ENCODE peak calls at places on chromosome 6, in ten cellular contexts. One of them, this sample, is unnamed.

GRCh38 chr6:127864701-127865100 is 36.2 kb downstream of the THEMIS start:
- DNase-seq in left ventricle myocardium inferior: no peak
- DNase-seq in BJ: no peak
- DNase-seq in CD8-positive, alpha-beta T cell: no peak
- DNase-seq in AG09309: no peak
- DNase-seq in ovary: no peak
- DNase-seq in heart left ventricle: no peak
- DNase-seq in prostate gland: no peak
- DNase-seq in fibroblast of lung: no peak
- DNase-seq in kidney: no peak
- DNase-seq in this sample: no peak

GRCh38 chr6:7073810-7074525 is 33.8 kb upstream of the RREB1 start:
- DNase-seq in left ventricle myocardium inferior: no peak
- DNase-seq in BJ: no peak
- DNase-seq in CD8-positive, alpha-beta T cell: peak; percentile 38
- DNase-seq in AG09309: no peak
- DNase-seq in ovary: no peak
- DNase-seq in heart left ventricle: peak; percentile 43
- DNase-seq in prostate gland: no peak
- DNase-seq in fibroblast of lung: no peak
- DNase-seq in kidney: no peak
- DNase-seq in this sample: no peak

GRCh38 chr6:39289490-39289889 is 24.7 kb downstream of the KCNK17 start:
- DNase-seq in left ventricle myocardium inferior: no peak
- DNase-seq in BJ: no peak
- DNase-seq in CD8-positive, alpha-beta T cell: no peak
- DNase-seq in AG09309: no peak
- DNase-seq in ovary: no peak
- DNase-seq in heart left ventricle: no peak
- DNase-seq in prostate gland: no peak
- DNase-seq in fibroblast of lung: no peak
- DNase-seq in kidney: no peak
- DNase-seq in this sample: no peak

GRCh38 chr6:92989656-92990055 is 429.7 kb downstream of the EPHA7 start:
- DNase-seq in left ventricle myocardium inferior: no peak
- DNase-seq in BJ: no peak
- DNase-seq in CD8-positive, alpha-beta T cell: no peak
- DNase-seq in AG09309: no peak
- DNase-seq in ovary: no peak
- DNase-seq in heart left ventricle: no peak
- DNase-seq in prostate gland: no peak
- DNase-seq in fibroblast of lung: peak; percentile 27
- DNase-seq in kidney: no peak
- DNase-seq in this sample: no peak

GRCh38 chr6:34437644-34437970 is 11.7 kb upstream of the RPS10 start:
- DNase-seq in left ventricle myocardium inferior: no peak
- DNase-seq in BJ: no peak
- DNase-seq in CD8-positive, alpha-beta T cell: no peak
- DNase-seq in AG09309: no peak
- DNase-seq in ovary: no peak
- DNase-seq in heart left ventricle: no peak
- DNase-seq in prostate gland: no peak
- DNase-seq in fibroblast of lung: no peak
- DNase-seq in kidney: no peak
- DNase-seq in this sample: no peak

GRCh38 chr6:48084201-48084600 is 26.8 kb downstream of the PTCHD4 start:
- DNase-seq in left ventricle myocardium inferior: no peak
- DNase-seq in BJ: no peak
- DNase-seq in CD8-positive, alpha-beta T cell: no peak
- DNase-seq in AG09309: no peak
- DNase-seq in ovary: no peak
- DNase-seq in heart left ventricle: no peak
- DNase-seq in prostate gland: no peak
- DNase-seq in fibroblast of lung: no peak
- DNase-seq in kidney: no peak
- DNase-seq in this sample: no peak

GRCh38 chr6:14059791-14060436 is 57.7 kb upstream of the CD83 start:
- DNase-seq in left ventricle myocardium inferior: peak; percentile 41
- DNase-seq in BJ: no peak
- DNase-seq in CD8-positive, alpha-beta T cell: no peak
- DNase-seq in AG09309: no peak
- DNase-seq in ovary: no peak
- DNase-seq in heart left ventricle: peak; percentile 64
- DNase-seq in prostate gland: peak; percentile 46
- DNase-seq in fibroblast of lung: peak; percentile 41
- DNase-seq in kidney: peak; percentile 73
- DNase-seq in this sample: peak; percentile 83

GRCh38 chr6:111920581-111920980 is 47.3 kb upstream of the FYN start:
- DNase-seq in left ventricle myocardium inferior: no peak
- DNase-seq in BJ: no peak
- DNase-seq in CD8-positive, alpha-beta T cell: no peak
- DNase-seq in AG09309: no peak
- DNase-seq in ovary: no peak
- DNase-seq in heart left ventricle: no peak
- DNase-seq in prostate gland: no peak
- DNase-seq in fibroblast of lung: no peak
- DNase-seq in kidney: no peak
- DNase-seq in this sample: no peak

GRCh38 chr6:156686429-156686939 is 90.7 kb upstream of the ARID1B start:
- DNase-seq in left ventricle myocardium inferior: no peak
- DNase-seq in BJ: no peak
- DNase-seq in CD8-positive, alpha-beta T cell: peak; percentile 26
- DNase-seq in AG09309: no peak
- DNase-seq in ovary: no peak
- DNase-seq in heart left ventricle: peak; percentile 54
- DNase-seq in prostate gland: peak; percentile 48
- DNase-seq in fibroblast of lung: peak; percentile 60
- DNase-seq in kidney: no peak
- DNase-seq in this sample: peak; percentile 58

GRCh38 chr6:45718901-45719300 is 296.8 kb downstream of the CLIC5 start:
- DNase-seq in left ventricle myocardium inferior: no peak
- DNase-seq in BJ: no peak
- DNase-seq in CD8-positive, alpha-beta T cell: no peak
- DNase-seq in AG09309: no peak
- DNase-seq in ovary: no peak
- DNase-seq in heart left ventricle: no peak
- DNase-seq in prostate gland: no peak
- DNase-seq in fibroblast of lung: peak; percentile 75
- DNase-seq in kidney: no peak
- DNase-seq in this sample: no peak

GRCh38 chr6:39964094-39964493 is 29.8 kb upstream of the MOCS1 start:
- DNase-seq in left ventricle myocardium inferior: no peak
- DNase-seq in BJ: no peak
- DNase-seq in CD8-positive, alpha-beta T cell: no peak
- DNase-seq in AG09309: no peak
- DNase-seq in ovary: no peak
- DNase-seq in heart left ventricle: no peak
- DNase-seq in prostate gland: no peak
- DNase-seq in fibroblast of lung: no peak
- DNase-seq in kidney: no peak
- DNase-seq in this sample: no peak

DNA sequence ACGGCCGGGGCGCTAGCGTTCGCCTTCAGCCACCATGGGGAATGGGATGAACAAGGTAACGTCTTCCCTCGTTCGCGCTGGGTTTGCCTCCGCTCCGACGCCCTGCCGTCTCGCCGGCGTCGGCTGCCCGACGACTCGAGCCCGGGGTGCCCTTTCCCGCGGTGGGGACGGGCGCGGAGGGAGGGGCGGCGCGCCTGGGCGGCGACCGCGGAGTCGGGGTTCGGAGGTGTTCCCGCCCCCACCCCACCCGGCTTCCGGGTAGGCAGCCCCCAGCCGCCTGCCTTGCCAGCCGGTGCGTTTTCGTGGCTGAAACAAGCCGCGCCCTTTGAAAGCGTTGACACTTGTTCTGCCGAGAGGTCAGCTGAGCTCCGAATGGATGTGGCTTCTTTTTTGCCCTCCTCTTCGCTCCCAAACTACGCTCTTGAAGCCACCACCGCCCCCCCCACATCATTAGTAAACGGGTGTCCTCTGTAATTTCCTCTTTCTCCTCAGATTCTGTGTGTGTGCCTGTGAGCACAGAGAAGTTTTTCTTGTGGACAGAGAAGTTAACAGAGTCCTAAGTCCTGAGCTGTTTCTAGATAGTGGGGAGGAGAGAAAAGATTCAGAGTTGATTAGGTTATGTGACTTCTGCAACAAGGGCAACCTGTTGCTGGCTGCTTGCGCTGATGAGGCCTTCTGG is 358 bp downstream of the DUSP22 start:
- DNase-seq in left ventricle myocardium inferior: peak; percentile 75
- DNase-seq in BJ: no peak
- DNase-seq in CD8-positive, alpha-beta T cell: peak; percentile 75
- DNase-seq in AG09309: no peak
- DNase-seq in ovary: peak; percentile 72
- DNase-seq in heart left ventricle: peak; percentile 78
- DNase-seq in prostate gland: peak; percentile 61
- DNase-seq in fibroblast of lung: peak; percentile 44
- DNase-seq in kidney: peak; percentile 94
- DNase-seq in this sample: peak; percentile 55
- TF ChIP-seq CTCF in left ventricle myocardium inferior: no peak
- TF ChIP-seq CTCF in BJ: no peak
- TF ChIP-seq CTCF in CD8-positive, alpha-beta T cell: no peak
- TF ChIP-seq CTCF in AG09309: no peak
- TF ChIP-seq CTCF in ovary: no peak
- TF ChIP-seq CTCF in heart left ventricle: no peak
- TF ChIP-seq CTCF in prostate gland: no peak
- TF ChIP-seq CTCF in fibroblast of lung: no peak
- TF ChIP-seq CTCF in kidney: no peak
- TF ChIP-seq CTCF in this sample: no peak

DNA sequence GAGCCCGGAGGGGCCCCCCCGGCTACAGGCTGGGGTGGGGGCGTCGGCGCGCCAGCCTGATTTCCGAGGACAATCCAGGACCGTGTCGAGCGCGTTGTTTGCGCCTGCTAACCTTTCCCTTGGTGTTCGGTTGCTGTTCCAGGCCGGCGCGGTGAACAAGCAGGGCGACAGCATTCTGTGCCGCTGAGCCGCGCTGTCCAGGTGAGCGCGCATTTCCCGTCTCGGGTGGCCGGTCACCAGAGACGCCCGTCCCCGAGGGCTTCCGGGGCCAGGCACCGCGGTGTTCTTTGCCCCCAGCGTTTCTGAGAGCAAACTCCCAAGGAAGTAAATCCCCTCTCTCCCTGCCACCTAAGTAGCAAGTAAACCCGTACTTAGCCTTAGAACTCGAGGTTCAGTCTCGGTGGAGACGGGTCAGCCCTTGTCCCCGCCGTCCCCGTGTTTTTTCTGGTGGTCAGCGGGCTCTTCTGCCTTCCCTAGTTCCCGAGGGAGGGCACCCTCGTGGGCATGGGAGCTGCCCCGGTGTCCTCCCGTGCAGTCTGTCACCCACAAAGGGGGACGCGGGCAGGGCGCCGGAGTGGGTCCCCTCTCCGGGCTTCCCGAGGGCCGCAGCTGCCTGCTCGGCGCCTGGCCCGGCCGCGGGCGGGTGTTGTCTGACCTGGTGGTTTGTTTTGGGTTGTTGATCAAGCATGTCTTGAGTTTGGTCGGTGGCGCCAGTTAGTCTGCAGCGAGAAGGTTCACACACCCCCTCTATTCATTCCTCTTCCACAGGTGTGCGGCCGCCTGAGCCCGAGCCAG is 1.5 kb downstream of the ID4 start:
- DNase-seq in left ventricle myocardium inferior: no peak
- DNase-seq in BJ: no peak
- DNase-seq in CD8-positive, alpha-beta T cell: no peak
- DNase-seq in AG09309: no peak
- DNase-seq in ovary: peak; percentile 57
- DNase-seq in heart left ventricle: peak; percentile 36
- DNase-seq in prostate gland: peak; percentile 80
- DNase-seq in fibroblast of lung: peak; percentile 46
- DNase-seq in kidney: peak; percentile 90
- DNase-seq in this sample: peak; percentile 30
- H3K4me3 ChIP-seq in left ventricle myocardium inferior: peak overlapping the region; percentile 77
- H3K4me3 ChIP-seq in BJ: peak overlapping the region; percentile 73
- H3K4me3 ChIP-seq in CD8-positive, alpha-beta T cell: no peak overlapping the region
- H3K4me3 ChIP-seq in AG09309: peak overlapping the region; percentile 94
- H3K4me3 ChIP-seq in ovary: peak overlapping the region; percentile 91
- H3K4me3 ChIP-seq in heart left ventricle: peak overlapping the region; percentile 63
- H3K4me3 ChIP-seq in prostate gland: peak overlapping the region; percentile 73
- H3K4me3 ChIP-seq in fibroblast of lung: peak overlapping the region; percentile 56
- H3K4me3 ChIP-seq in kidney: peak overlapping the region; percentile 91
- H3K4me3 ChIP-seq in this sample: peak overlapping the region; percentile 29

DNA sequence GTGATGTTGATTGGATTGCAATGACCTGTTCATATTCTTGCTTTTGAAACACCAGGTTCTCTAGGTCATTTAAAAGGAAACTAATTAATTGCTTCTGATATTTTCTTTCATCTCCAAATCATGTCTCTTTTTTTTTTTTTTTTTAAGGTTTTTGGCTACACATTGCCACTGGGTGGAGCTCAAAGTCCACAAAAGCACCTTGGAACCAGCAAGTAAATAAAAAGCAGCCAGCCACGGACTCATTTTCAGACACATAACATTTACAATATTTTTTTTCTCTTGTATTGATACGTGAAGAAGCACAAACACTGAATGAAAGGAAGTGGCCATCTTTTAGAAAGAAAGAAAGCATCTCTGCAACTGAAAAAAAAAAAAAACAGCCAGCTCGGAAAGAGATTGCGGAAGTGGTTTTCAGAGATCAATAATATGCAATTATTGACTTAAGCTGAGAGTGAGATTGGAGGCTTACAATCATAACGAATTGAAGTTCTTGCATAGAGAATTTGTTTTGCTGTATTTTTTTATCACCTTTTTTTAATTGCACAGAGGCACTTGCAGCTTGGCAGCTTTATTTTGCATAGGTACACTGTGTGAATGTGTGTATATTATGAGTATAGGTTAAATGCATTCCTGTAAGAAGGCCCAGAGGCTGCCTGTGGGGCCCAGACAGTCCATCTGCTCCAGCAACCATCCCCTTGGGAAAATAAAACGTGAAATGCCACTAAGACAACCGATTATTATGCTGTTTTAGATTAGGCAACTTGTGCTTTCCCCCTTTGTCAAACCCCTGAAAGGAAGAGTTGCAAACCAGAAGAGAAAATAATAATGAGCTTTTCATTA is 28.2 kb downstream of the CGA start:
- DNase-seq in left ventricle myocardium inferior: no peak
- DNase-seq in BJ: peak; percentile 8
- DNase-seq in CD8-positive, alpha-beta T cell: no peak
- DNase-seq in AG09309: peak; percentile 24
- DNase-seq in ovary: peak; percentile 36
- DNase-seq in heart left ventricle: peak; percentile 34
- DNase-seq in prostate gland: peak; percentile 23
- DNase-seq in fibroblast of lung: peak; percentile 60
- DNase-seq in kidney: no peak
- DNase-seq in this sample: peak; percentile 71
- TF ChIP-seq CTCF in left ventricle myocardium inferior: peak; percentile 55
- TF ChIP-seq CTCF in BJ: peak; percentile 59
- TF ChIP-seq CTCF in CD8-positive, alpha-beta T cell: peak; percentile 46
- TF ChIP-seq CTCF in AG09309: peak; percentile 57
- TF ChIP-seq CTCF in ovary: peak; percentile 14
- TF ChIP-seq CTCF in heart left ventricle: peak; percentile 20
- TF ChIP-seq CTCF in prostate gland: peak; percentile 28
- TF ChIP-seq CTCF in fibroblast of lung: peak; percentile 50
- TF ChIP-seq CTCF in kidney: peak; percentile 50
- TF ChIP-seq CTCF in this sample: peak; percentile 63

GRCh38 chr6:71551798-71552197 is 263.2 kb downstream of the OGFRL1 start:
- DNase-seq in left ventricle myocardium inferior: no peak
- DNase-seq in BJ: no peak
- DNase-seq in CD8-positive, alpha-beta T cell: no peak
- DNase-seq in AG09309: no peak
- DNase-seq in ovary: no peak
- DNase-seq in heart left ventricle: no peak
- DNase-seq in prostate gland: no peak
- DNase-seq in fibroblast of lung: no peak
- DNase-seq in kidney: no peak
- DNase-seq in this sample: no peak
- H3K4me3 ChIP-seq in left ventricle myocardium inferior: no peak overlapping the region
- H3K4me3 ChIP-seq in BJ: no peak overlapping the region
- H3K4me3 ChIP-seq in CD8-positive, alpha-beta T cell: no peak overlapping the region
- H3K4me3 ChIP-seq in AG09309: no peak overlapping the region
- H3K4me3 ChIP-seq in ovary: no peak overlapping the region
- H3K4me3 ChIP-seq in heart left ventricle: no peak overlapping the region
- H3K4me3 ChIP-seq in prostate gland: no peak overlapping the region
- H3K4me3 ChIP-seq in fibroblast of lung: no peak overlapping the region
- H3K4me3 ChIP-seq in kidney: no peak overlapping the region
- H3K4me3 ChIP-seq in this sample: no peak overlapping the region